ENCODE peak calls at places on chromosomes 12 and 14, in six cellular contexts. E is HCT116, Y is HEK293T, F is GM12878, Z is K562, X is H1. B is an unnamed sample.

GRCh38 chr14:85535916-85536834 is 6.2 kb downstream of the FLRT2 start:
- DNase-seq in E (no peak), Y (no peak), F (no peak), Z (no peak), X (no peak), B (no peak)

GRCh38 chr12:26848156-26848825 is 15.3 kb upstream of the ITPR2 start:
- DNase-seq in E (no peak), Y (no peak), F (no peak), Z (no peak), X (no peak), B (no peak)

GRCh38 chr12:105459760-105460325 is 129.4 kb downstream of the C12orf75 start:
- DNase-seq in E (no peak), Y (no peak), F (no peak), Z (no peak), X (no peak), B (no peak)

GRCh38 chr12:48899651-48900050 is 25.6 kb downstream of the FKBP11 start:
- DNase-seq in E (no peak), Y (no peak), F (no peak), Z (no peak), X (no peak), B (no peak)

GRCh38 chr14:91899213-91899612 is 31.9 kb upstream of the TC2N start:
- DNase-seq in E (no peak), Y (no peak), F (no peak), Z (no peak), X (no peak), B (peak)

GRCh38 chr12:105378821-105379400 is 48.4 kb downstream of the C12orf75 start:
- DNase-seq in E (no peak), Y (no peak), F (no peak), Z (no peak), X (peak), B (peak)

GRCh38 chr12:93978553-93978952 is 169.8 kb upstream of the PLXNC1 start:
- DNase-seq in E (no peak), Y (no peak), F (no peak), Z (no peak), X (no peak), B (no peak)

GRCh38 chr14:22877000-22877501 is 5.5 kb downstream of the LRP10 start:
- DNase-seq in E (no peak), Y (no peak), F (no peak), Z (no peak), X (no peak), B (no peak)

GRCh38 chr14:65243766-65244442 is 141.6 kb upstream of the MAX start:
- DNase-seq in E (no peak), Y (no peak), F (no peak), Z (peak), X (no peak), B (no peak)

GRCh38 chr12:67456281-67456918 is 187.2 kb downstream of the CAND1 start:
- DNase-seq in E (no peak), Y (no peak), F (no peak), Z (no peak), X (no peak), B (no peak)

GRCh38 chr12:67455236-67455635 is 186.1 kb downstream of the CAND1 start:
- DNase-seq in E (no peak), Y (no peak), F (no peak), Z (no peak), X (no peak), B (no peak)

GRCh38 chr12:67452119-67452805 is 183.1 kb downstream of the CAND1 start:
- DNase-seq in E (no peak), Y (no peak), F (peak), Z (no peak), X (no peak), B (no peak)

GRCh38 chr12:67451206-67451605 is 182.0 kb downstream of the CAND1 start:
- DNase-seq in E (no peak), Y (no peak), F (no peak), Z (no peak), X (no peak), B (no peak)

DNA sequence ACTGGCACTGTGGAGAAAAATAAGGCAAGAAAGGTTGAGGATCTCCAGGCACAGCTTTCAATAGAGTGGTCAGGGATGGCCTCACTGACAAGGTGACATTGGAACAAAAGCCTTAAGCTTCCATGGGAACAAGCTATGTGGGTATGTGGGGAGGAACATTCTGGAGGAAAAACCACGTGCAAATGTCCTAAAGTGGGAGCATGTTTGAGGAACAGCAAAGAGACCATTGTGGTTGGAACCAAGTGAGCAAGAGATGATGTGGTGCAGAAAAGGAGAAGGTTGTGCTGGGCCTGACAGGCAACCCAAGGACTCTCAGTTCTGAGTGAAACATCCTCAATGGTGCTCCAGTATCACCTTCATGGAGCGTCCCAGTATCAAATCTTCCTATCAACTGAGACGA is 184.0 kb downstream of the CAND1 start:
- DNase-seq in E (no peak), Y (no peak), F (no peak), Z (no peak), X (no peak), B (no peak)
- TF ChIP-seq SP1 in E (no peak), Y (no peak), F (no peak), Z (no peak), X (no peak), B (no peak)

DNA sequence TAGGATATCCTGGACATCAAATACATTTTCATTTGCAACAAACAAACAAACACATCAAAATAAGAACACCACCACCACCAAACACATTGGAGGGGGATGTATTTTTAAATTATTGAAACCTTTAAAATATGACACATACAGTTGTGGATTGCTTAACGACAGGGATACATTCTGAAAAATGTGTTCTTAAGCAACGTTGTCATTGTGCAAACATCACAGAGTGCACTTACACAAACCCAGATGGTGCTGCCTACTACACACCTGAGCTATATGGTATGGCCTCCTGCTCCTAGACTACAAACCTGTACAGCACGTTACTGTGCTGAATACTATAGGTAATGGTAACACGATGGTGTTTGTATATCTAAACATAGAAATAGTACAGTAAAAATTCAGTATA is 19.4 kb downstream of the PYGL start:
- DNase-seq in E (no peak), Y (no peak), F (no peak), Z (no peak), X (no peak), B (no peak)
- TF ChIP-seq SP1 in E (no peak), Y (no peak), F (no peak), Z (no peak), X (no peak), B (no peak)

GRCh38 chr12:23815810-23816209 is 133.7 kb downstream of the SOX5 start:
- DNase-seq in E (no peak), Y (no peak), F (no peak), Z (no peak), X (no peak), B (no peak)

GRCh38 chr12:23813206-23813605 is 136.3 kb downstream of the SOX5 start:
- DNase-seq in E (no peak), Y (no peak), F (no peak), Z (peak), X (no peak), B (no peak)

GRCh38 chr12:23810327-23810902 is 139.1 kb downstream of the SOX5 start:
- DNase-seq in E (no peak), Y (no peak), F (no peak), Z (peak), X (no peak), B (no peak)
- TF ChIP-seq SP1 in E (no peak), Y (no peak), F (no peak), Z (no peak), X (no peak), B (no peak)

GRCh38 chr12:85955127-85955526 is 81.0 kb downstream of the NTS start:
- DNase-seq in E (peak), Y (no peak), F (no peak), Z (no peak), X (no peak), B (no peak)

GRCh38 chr12:85947286-85947685 is 73.2 kb downstream of the NTS start:
- DNase-seq in E (no peak), Y (no peak), F (no peak), Z (no peak), X (no peak), B (peak)

GRCh38 chr12:85951823-85952222 is 77.7 kb downstream of the NTS start:
- DNase-seq in E (peak), Y (no peak), F (no peak), Z (no peak), X (no peak), B (no peak)

GRCh38 chr12:85948340-85948739 is 74.2 kb downstream of the NTS start:
- DNase-seq in E (no peak), Y (no peak), F (no peak), Z (no peak), X (no peak), B (no peak)

GRCh38 chr12:85949253-85949652 is 75.2 kb downstream of the NTS start:
- DNase-seq in E (no peak), Y (no peak), F (no peak), Z (no peak), X (no peak), B (no peak)
- TF ChIP-seq SP1 in E (no peak), Y (no peak), F (no peak), Z (no peak), X (peak), B (no peak)

GRCh38 chr14:74511966-74512365 is 18.4 kb downstream of the ISCA2 start:
- DNase-seq in E (no peak), Y (no peak), F (no peak), Z (no peak), X (no peak), B (no peak)

GRCh38 chr14:74512431-74512830 is 18.9 kb downstream of the ISCA2 start:
- DNase-seq in E (no peak), Y (no peak), F (no peak), Z (no peak), X (no peak), B (no peak)

GRCh38 chr14:74509587-74510210 is 16.1 kb downstream of the ISCA2 start:
- DNase-seq in E (no peak), Y (no peak), F (no peak), Z (no peak), X (no peak), B (no peak)

GRCh38 chr14:74510211-74510931 is 16.8 kb downstream of the ISCA2 start:
- DNase-seq in E (no peak), Y (no peak), F (no peak), Z (no peak), X (no peak), B (peak)

GRCh38 chr14:74510955-74511354 is 17.4 kb downstream of the ISCA2 start:
- DNase-seq in E (no peak), Y (no peak), F (no peak), Z (no peak), X (no peak), B (no peak)
- TF ChIP-seq SP1 in E (no peak), Y (no peak), F (no peak), Z (no peak), X (no peak), B (no peak)

GRCh38 chr12:91577586-91578539 is 395.2 kb upstream of the DCN start:
- DNase-seq in E (peak), Y (peak), F (no peak), Z (peak), X (no peak), B (no peak)
- TF ChIP-seq SP1 in E (no peak), Y (no peak), F (no peak), Z (no peak), X (no peak), B (no peak)

DNA sequence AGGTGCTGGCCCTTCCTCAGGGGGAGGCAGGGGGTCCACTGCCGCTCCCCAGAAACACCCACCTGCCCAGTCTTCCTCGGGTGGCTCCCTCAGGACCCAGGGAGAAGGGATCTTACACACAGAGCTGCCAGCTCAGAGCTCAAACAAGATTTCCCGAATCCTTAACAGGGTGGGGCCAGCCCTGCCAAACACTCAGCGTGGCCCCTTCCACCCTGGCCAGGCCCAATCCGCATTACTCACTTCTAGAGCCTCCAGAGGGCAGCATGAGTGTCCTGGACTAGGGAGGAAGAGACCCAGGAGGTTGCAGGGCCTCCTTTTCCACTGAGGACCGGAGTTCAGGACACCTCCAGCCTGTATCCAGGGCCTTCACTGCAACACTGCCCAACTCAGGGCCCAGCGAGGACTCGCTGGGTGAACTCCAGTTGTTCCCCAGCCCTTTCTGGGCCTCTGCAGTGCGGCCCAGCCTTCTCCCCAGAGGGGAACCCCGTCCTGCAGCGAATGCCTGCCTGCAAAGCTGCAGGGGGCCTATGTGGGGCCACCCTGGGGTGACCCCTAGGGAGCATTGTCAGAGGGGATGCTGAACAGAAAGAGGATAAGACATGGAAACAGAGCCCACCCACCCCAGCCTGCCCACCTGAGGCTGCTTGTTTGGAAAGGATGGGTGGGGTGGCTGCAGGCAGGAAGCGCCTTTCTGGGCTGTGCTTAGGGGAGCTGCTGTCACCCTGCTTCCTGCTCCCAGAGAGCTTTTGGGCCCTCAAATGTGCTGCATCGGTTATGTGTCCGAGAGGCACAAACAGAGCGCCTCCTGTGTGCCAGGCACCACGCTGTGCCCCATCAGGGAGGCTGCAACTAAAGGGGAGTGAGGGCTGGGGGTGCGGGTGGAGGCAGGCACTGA is 43.8 kb downstream of the CCNK start:
- DNase-seq in E (no peak), Y (peak), F (no peak), Z (peak), X (no peak), B (no peak)
- TF ChIP-seq SP1 in E (no peak), Y (no peak), F (no peak), Z (no peak), X (no peak), B (no peak)

GRCh38 chr12:132908145-132909029 is 21.0 kb upstream of the CHFR start:
- DNase-seq in E (no peak), Y (peak), F (peak), Z (peak), X (peak), B (peak)

GRCh38 chr12:132907216-132907615 is 19.8 kb upstream of the CHFR start:
- DNase-seq in E (no peak), Y (no peak), F (no peak), Z (no peak), X (no peak), B (no peak)

GRCh38 chr12:132909030-132909368 is 21.6 kb upstream of the CHFR start:
- DNase-seq in E (no peak), Y (no peak), F (no peak), Z (no peak), X (no peak), B (no peak)

GRCh38 chr12:132899033-132899432 is 11.6 kb upstream of the CHFR start:
- DNase-seq in E (no peak), Y (no peak), F (no peak), Z (no peak), X (no peak), B (no peak)

GRCh38 chr12:132904718-132905328 is 17.4 kb upstream of the CHFR start:
- DNase-seq in E (no peak), Y (no peak), F (no peak), Z (peak), X (peak), B (peak)
- TF ChIP-seq SP1 in E (no peak), Y (no peak), F (no peak), Z (no peak), X (no peak), B (peak)